ENCODE peak calls at places on chromosomes 3 and 15, in four cellular contexts. N, Z, D and P are unnamed samples.
A peak's percentile ranks its signal among the peaks of the same experiment; 100 is the strongest.

GRCh38 chr15:39801641-39802309 is 19.1 kb upstream of the FSIP1 start:
- DNase-seq in N (peak; percentile 32), D (peak; percentile 28), Z (no peak), P (no peak)

GRCh38 chr3:71035314-71035713 is 548.2 kb downstream of the FOXP1 start:
- DNase-seq in N (peak; percentile 84), Z (no peak), D (no peak), P (no peak)

GRCh38 chr15:42059661-42060476 is 34.5 kb downstream of the PLA2G4D start:
- DNase-seq in D (peak; percentile 73), Z (no peak), N (peak; percentile 78), P (no peak)

GRCh38 chr3:11002456-11002855 is 9.9 kb downstream of the SLC6A1 start:
- DNase-seq in D (no peak), Z (no peak), N (no peak), P (no peak)

GRCh38 chr3:38834717-38835116 is 18.7 kb upstream of the SCN10A start:
- DNase-seq in D (no peak), N (no peak), Z (no peak), P (no peak)

GRCh38 chr3:76383781-76384180 is 598.4 kb upstream of the ZNF717 start:
- DNase-seq in N (no peak), Z (no peak), D (peak; percentile 13), P (no peak)

GRCh38 chr3:197748597-197749314 is 927 bp upstream of the FYTTD1 start:
- DNase-seq in D (no peak), Z (no peak), N (no peak), P (no peak)

GRCh38 chr3:121660356-121661171 is at the start of gene HCLS1:
- DNase-seq in Z (peak; percentile 67), D (no peak), N (peak; percentile 46), P (no peak)

GRCh38 chr15:67156834-67157233 is 91.4 kb downstream of the SMAD3 start:
- DNase-seq in Z (no peak), D (no peak), N (no peak), P (no peak)

GRCh38 chr15:58243083-58243482 is 104.9 kb downstream of the AQP9 start:
- DNase-seq in Z (no peak), D (no peak), N (no peak), P (no peak)

GRCh38 chr15:58246041-58246440 is 107.9 kb downstream of the AQP9 start:
- DNase-seq in N (no peak), D (no peak), Z (no peak), P (no peak)

GRCh38 chr15:58240191-58240932 is 102.2 kb downstream of the AQP9 start:
- DNase-seq in D (no peak), N (no peak), Z (no peak), P (no peak)

GRCh38 chr15:58244546-58244945 is 106.4 kb downstream of the AQP9 start:
- DNase-seq in Z (no peak), D (no peak), N (no peak), P (no peak)

DNA sequence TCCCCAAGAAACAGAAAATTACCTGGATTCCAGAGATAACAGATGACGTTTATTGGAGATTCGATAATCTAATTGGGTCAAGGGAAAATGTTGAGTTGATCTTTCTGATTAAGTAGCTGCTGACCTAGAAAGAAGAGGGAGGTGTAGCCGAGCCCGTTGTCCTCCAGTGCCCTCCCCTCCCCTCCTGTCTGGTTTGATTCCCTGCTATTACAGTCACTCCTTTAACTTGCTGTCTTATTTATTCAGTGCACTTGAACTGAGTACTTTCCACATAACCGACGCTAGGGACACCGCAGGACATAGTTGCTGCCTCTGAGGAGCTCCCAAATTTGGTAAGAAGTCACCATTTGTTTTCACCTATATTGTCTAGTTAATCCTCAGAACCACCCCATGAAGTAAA is 103.7 kb downstream of the AQP9 start:
- DNase-seq in D (peak; percentile 10), Z (no peak), N (no peak), P (no peak)
- TF ChIP-seq CTCF in D (no peak), Z (no peak), N (no peak), P (no peak)

GRCh38 chr15:88612186-88612796 is 8.8 kb upstream of the AEN start:
- DNase-seq in Z (no peak), N (no peak), D (no peak), P (no peak)

GRCh38 chr15:88608607-88609181 is 12.4 kb upstream of the AEN start:
- DNase-seq in D (no peak), N (no peak), Z (no peak), P (no peak)

GRCh38 chr15:88613074-88613944 is 7.8 kb upstream of the AEN start:
- DNase-seq in N (no peak), D (peak; percentile 19), Z (no peak), P (no peak)

GRCh38 chr15:88609344-88609743 is 11.8 kb upstream of the AEN start:
- DNase-seq in D (no peak), Z (no peak), N (no peak), P (no peak)

GRCh38 chr15:88610756-88611231 is 10.3 kb upstream of the AEN start:
- DNase-seq in N (no peak), D (no peak), Z (no peak), P (no peak)
- TF ChIP-seq CTCF in N (no peak), D (peak; percentile 16), Z (no peak), P (no peak)

DNA sequence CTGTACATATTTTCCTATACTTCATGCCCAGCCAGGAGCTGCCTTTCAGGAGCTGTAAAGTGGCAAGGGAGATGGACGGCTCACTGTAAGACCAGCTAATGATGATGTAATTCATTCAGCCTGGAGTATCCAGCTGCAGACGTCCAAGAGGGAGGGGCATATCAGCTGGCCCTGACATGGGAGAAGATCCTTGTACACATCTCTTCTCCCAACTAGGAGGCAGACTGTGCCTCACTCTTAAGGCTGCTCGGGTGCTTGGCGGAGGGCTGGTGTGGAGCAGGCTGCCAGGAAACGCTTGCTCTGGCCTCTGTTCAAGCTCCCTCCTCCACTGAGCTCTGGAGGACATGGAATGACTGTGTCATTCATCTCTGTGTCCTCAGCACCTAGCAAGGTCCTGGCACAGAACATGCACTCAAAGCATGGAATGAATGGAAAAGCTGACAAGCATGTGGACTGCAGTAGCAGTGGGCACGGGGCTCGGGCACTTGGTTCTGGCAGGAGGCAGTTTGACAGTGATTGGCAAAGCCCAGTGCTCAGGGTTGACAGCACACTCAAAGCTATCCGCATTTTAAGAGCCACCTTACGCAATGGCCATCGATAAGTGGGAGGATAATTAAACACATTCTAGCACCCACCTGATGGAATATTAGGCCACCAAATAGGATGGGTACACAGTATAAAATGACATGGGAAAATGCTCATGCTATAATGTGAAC is 72.4 kb downstream of the TBC1D2B start:
- DNase-seq in D (no peak), N (peak; percentile 52), Z (peak; percentile 79), P (no peak)
- TF ChIP-seq CTCF in D (peak; percentile 32), N (no peak), Z (no peak), P (no peak)

GRCh38 chr3:12544652-12545472 is 437 bp downstream of the MKRN2OS start:
- DNase-seq in N (no peak), D (no peak), Z (no peak), P (no peak)

GRCh38 chr3:12536423-12536822 is 8.9 kb downstream of the MKRN2OS start:
- DNase-seq in Z (no peak), N (no peak), D (no peak), P (no peak)

GRCh38 chr3:12545473-12545791 is at the start of gene MKRN2OS:
- DNase-seq in N (peak; percentile 85), D (no peak), Z (no peak), P (no peak)

DNA sequence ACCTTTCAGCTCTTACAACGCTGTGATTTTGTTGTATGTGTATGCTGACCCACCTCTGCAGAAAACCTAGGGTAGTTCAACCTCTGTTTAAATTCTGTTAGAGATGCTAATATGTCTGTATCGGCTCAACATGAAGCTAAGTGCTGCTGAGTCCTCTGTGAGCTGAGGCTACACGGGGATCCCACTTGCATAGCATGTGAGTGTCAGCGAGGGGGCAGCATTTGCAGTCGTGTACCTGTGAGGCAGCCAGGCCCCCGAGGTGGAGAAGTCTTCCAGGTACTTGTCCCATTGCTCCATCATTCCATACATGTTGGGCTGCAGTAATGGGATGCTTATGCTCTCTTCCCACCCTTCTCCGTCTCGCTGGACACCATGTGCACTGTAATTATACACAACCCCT is 3.7 kb downstream of the MKRN2OS start:
- DNase-seq in D (peak; percentile 47), N (no peak), Z (no peak), P (no peak)
- TF ChIP-seq CTCF in D (peak; percentile 20), N (no peak), Z (no peak), P (no peak)

DNA sequence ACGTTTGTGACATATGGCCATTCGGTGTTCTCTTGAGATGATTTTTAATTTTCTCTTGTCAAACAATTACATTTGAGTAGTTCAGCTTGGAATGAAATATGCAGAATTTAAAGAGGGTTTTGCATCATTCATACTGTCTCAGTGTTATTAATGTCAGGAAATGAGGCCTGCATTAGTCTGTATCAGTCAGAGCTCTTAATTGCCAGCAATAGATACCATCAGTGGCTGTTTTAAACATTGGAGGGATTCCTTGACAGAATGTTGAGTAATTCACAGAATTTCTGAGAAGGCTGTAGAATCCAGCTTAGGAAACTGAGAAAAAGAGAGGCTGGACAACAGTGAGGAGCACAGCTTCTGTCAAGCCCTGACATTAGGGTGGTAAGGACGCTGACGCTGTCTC is 722.0 kb downstream of the NR2F2 start:
- DNase-seq in N (no peak), Z (no peak), D (no peak), P (no peak)
- TF ChIP-seq CTCF in N (no peak), Z (no peak), D (no peak), P (no peak)

DNA sequence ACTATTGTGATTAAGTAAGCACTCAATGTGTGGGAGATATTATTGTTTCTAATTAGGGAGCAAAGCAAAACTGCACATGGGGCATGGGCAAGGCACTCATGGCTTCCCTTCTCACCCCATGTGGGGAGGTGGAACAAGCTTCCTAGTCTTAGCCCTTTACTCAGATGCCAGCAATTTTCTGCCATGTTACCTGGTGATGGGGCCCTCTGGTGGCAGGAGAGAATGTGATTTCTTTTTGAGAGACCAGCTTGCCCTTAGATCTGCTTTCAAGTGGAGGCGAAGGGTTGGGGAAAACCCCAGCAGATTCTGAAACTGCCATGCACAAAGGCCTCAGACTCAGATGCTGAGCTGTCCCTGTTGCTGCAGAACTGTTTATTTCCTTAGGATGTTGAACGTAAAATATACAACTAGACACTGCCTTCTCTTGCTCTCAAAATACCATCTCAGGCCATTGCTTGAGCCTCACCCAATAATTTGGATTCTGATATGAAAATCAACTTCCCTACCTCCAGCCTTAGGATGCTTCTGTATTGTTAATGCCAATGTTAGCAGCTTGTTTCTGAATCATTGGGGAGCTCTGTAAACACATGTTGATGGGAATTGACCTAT is 130.2 kb upstream of the TPRG1 start:
- DNase-seq in Z (no peak), N (peak; percentile 46), D (peak; percentile 64), P (no peak)
- TF ChIP-seq CTCF in Z (peak; percentile 19), N (peak; percentile 18), D (peak; percentile 55), P (peak; percentile 40)

GRCh38 chr3:101996832-101997231 is 147.5 kb downstream of the NFKBIZ start:
- DNase-seq in Z (no peak), D (no peak), N (no peak), P (no peak)

GRCh38 chr3:102000620-102001209 is 151.4 kb downstream of the NFKBIZ start:
- DNase-seq in N (no peak), D (no peak), Z (no peak), P (no peak)

GRCh38 chr3:101995371-101996046 is 146.2 kb downstream of the NFKBIZ start:
- DNase-seq in D (no peak), N (no peak), Z (no peak), P (no peak)

GRCh38 chr3:101999177-101999778 is 150.0 kb downstream of the NFKBIZ start:
- DNase-seq in Z (no peak), N (no peak), D (no peak), P (no peak)

GRCh38 chr3:101998256-101998926 is 149.1 kb downstream of the NFKBIZ start:
- DNase-seq in N (no peak), D (no peak), Z (no peak), P (no peak)
- TF ChIP-seq CTCF in N (no peak), D (no peak), Z (no peak), P (no peak)